ENCODE peak calls at places on chromosome X, in ten cellular contexts. One of them, this sample, is unnamed. For H3K27me3, the result is how much of the 10 kb centered on the place peaks cover.

GRCh38 chrX:21666679-21667078 is 8.5 kb upstream of the KLHL34 start:
- DNase-seq in adrenal gland: no peak
- DNase-seq in bronchial epithelial cell: no peak
- DNase-seq in dorsolateral prefrontal cortex: no peak
- DNase-seq in mammary epithelial cell: peak
- DNase-seq in heart left ventricle: no peak
- DNase-seq in IMR-90: peak
- DNase-seq in heart right ventricle: no peak
- DNase-seq in uterus: no peak
- DNase-seq in right atrium auricular region: no peak
- DNase-seq in this sample: no peak

GRCh38 chrX:42948723-42949122 is 170.8 kb upstream of the PPP1R2C start:
- DNase-seq in adrenal gland: no peak
- DNase-seq in bronchial epithelial cell: no peak
- DNase-seq in dorsolateral prefrontal cortex: no peak
- DNase-seq in mammary epithelial cell: no peak
- DNase-seq in heart left ventricle: no peak
- DNase-seq in IMR-90: no peak
- DNase-seq in heart right ventricle: no peak
- DNase-seq in uterus: no peak
- DNase-seq in right atrium auricular region: no peak
- DNase-seq in this sample: no peak

GRCh38 chrX:63275127-63275526 is 76.0 kb downstream of the SPIN4 start:
- DNase-seq in adrenal gland: peak
- DNase-seq in bronchial epithelial cell: peak
- DNase-seq in dorsolateral prefrontal cortex: no peak
- DNase-seq in mammary epithelial cell: peak
- DNase-seq in heart left ventricle: no peak
- DNase-seq in IMR-90: peak
- DNase-seq in heart right ventricle: peak
- DNase-seq in uterus: no peak
- DNase-seq in right atrium auricular region: no peak
- DNase-seq in this sample: no peak

GRCh38 chrX:3252744-3253143 is 93.7 kb downstream of the MXRA5 start:
- DNase-seq in adrenal gland: no peak
- DNase-seq in bronchial epithelial cell: no peak
- DNase-seq in dorsolateral prefrontal cortex: no peak
- DNase-seq in mammary epithelial cell: no peak
- DNase-seq in heart left ventricle: peak
- DNase-seq in IMR-90: no peak
- DNase-seq in heart right ventricle: no peak
- DNase-seq in uterus: no peak
- DNase-seq in right atrium auricular region: no peak
- DNase-seq in this sample: no peak

GRCh38 chrX:24204331-24204730 is 54.8 kb downstream of the ZFX start:
- DNase-seq in adrenal gland: no peak
- DNase-seq in bronchial epithelial cell: peak
- DNase-seq in dorsolateral prefrontal cortex: no peak
- DNase-seq in mammary epithelial cell: peak
- DNase-seq in heart left ventricle: no peak
- DNase-seq in IMR-90: peak
- DNase-seq in heart right ventricle: no peak
- DNase-seq in uterus: no peak
- DNase-seq in right atrium auricular region: no peak
- DNase-seq in this sample: no peak

GRCh38 chrX:9503261-9503660 is 38.4 kb downstream of the TBL1X start:
- DNase-seq in adrenal gland: no peak
- DNase-seq in bronchial epithelial cell: no peak
- DNase-seq in dorsolateral prefrontal cortex: no peak
- DNase-seq in mammary epithelial cell: no peak
- DNase-seq in heart left ventricle: no peak
- DNase-seq in IMR-90: no peak
- DNase-seq in heart right ventricle: no peak
- DNase-seq in uterus: no peak
- DNase-seq in right atrium auricular region: no peak
- DNase-seq in this sample: no peak

GRCh38 chrX:88612870-88613329 is 134.1 kb upstream of the CPXCR1 start:
- DNase-seq in adrenal gland: no peak
- DNase-seq in bronchial epithelial cell: no peak
- DNase-seq in dorsolateral prefrontal cortex: no peak
- DNase-seq in mammary epithelial cell: no peak
- DNase-seq in heart left ventricle: no peak
- DNase-seq in IMR-90: no peak
- DNase-seq in heart right ventricle: no peak
- DNase-seq in uterus: no peak
- DNase-seq in right atrium auricular region: no peak
- DNase-seq in this sample: no peak

GRCh38 chrX:136028383-136028984 is 43.2 kb downstream of the SLC9A6 start:
- DNase-seq in adrenal gland: no peak
- DNase-seq in bronchial epithelial cell: peak
- DNase-seq in dorsolateral prefrontal cortex: no peak
- DNase-seq in mammary epithelial cell: peak
- DNase-seq in heart left ventricle: no peak
- DNase-seq in IMR-90: peak
- DNase-seq in heart right ventricle: peak
- DNase-seq in uterus: no peak
- DNase-seq in right atrium auricular region: no peak
- DNase-seq in this sample: peak

GRCh38 chrX:85052207-85052606 is 48.5 kb downstream of the APOOL start:
- DNase-seq in adrenal gland: no peak
- DNase-seq in bronchial epithelial cell: no peak
- DNase-seq in dorsolateral prefrontal cortex: no peak
- DNase-seq in mammary epithelial cell: peak
- DNase-seq in heart left ventricle: no peak
- DNase-seq in IMR-90: peak
- DNase-seq in heart right ventricle: no peak
- DNase-seq in uterus: no peak
- DNase-seq in right atrium auricular region: no peak
- DNase-seq in this sample: no peak

GRCh38 chrX:1883772-1884171 is 268.9 kb downstream of the ASMT start:
- DNase-seq in adrenal gland: no peak
- DNase-seq in bronchial epithelial cell: peak
- DNase-seq in dorsolateral prefrontal cortex: no peak
- DNase-seq in mammary epithelial cell: no peak
- DNase-seq in heart left ventricle: no peak
- DNase-seq in IMR-90: no peak
- DNase-seq in heart right ventricle: no peak
- DNase-seq in uterus: no peak
- DNase-seq in right atrium auricular region: no peak
- DNase-seq in this sample: no peak

DNA sequence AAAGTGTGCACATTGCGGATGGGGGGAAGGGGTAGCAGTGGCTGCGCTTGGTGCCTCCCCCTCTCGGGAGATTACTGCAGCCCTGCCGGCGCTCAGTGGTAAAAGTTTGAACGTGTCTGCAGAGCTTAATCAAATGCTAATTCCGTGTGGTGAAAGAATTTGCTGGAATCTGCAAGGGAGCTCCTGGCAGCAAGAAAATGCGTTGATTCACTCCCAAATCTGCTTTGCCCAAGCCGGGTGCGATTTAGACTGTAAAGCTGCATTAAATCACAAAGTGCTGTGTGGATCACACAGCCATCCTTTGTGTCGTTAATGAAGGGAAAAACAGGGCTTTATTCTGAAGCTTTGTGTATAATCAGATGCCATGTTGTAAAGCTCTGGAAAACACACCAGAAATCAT is 444.1 kb downstream of the BCOR start:
- DNase-seq in adrenal gland: no peak
- DNase-seq in bronchial epithelial cell: no peak
- DNase-seq in dorsolateral prefrontal cortex: no peak
- DNase-seq in mammary epithelial cell: no peak
- DNase-seq in heart left ventricle: no peak
- DNase-seq in IMR-90: no peak
- DNase-seq in heart right ventricle: no peak
- DNase-seq in uterus: no peak
- DNase-seq in right atrium auricular region: no peak
- DNase-seq in this sample: no peak
- TF ChIP-seq CTCF in adrenal gland: no peak
- TF ChIP-seq CTCF in bronchial epithelial cell: no peak
- TF ChIP-seq CTCF in dorsolateral prefrontal cortex: no peak
- TF ChIP-seq CTCF in mammary epithelial cell: no peak
- TF ChIP-seq CTCF in heart left ventricle: no peak
- TF ChIP-seq CTCF in IMR-90: no peak
- TF ChIP-seq CTCF in heart right ventricle: no peak
- TF ChIP-seq CTCF in uterus: no peak
- TF ChIP-seq CTCF in right atrium auricular region: no peak
- TF ChIP-seq CTCF in this sample: no peak

GRCh38 chrX:38220936-38221386 is 290 bp upstream of the SRPX start:
- DNase-seq in adrenal gland: peak
- DNase-seq in bronchial epithelial cell: no peak
- DNase-seq in dorsolateral prefrontal cortex: no peak
- DNase-seq in mammary epithelial cell: no peak
- DNase-seq in heart left ventricle: no peak
- DNase-seq in IMR-90: peak
- DNase-seq in heart right ventricle: peak
- DNase-seq in uterus: peak
- DNase-seq in right atrium auricular region: no peak
- DNase-seq in this sample: no peak

GRCh38 chrX:38224160-38224559 is 3.5 kb upstream of the SRPX start:
- DNase-seq in adrenal gland: no peak
- DNase-seq in bronchial epithelial cell: no peak
- DNase-seq in dorsolateral prefrontal cortex: no peak
- DNase-seq in mammary epithelial cell: no peak
- DNase-seq in heart left ventricle: no peak
- DNase-seq in IMR-90: no peak
- DNase-seq in heart right ventricle: no peak
- DNase-seq in uterus: no peak
- DNase-seq in right atrium auricular region: no peak
- DNase-seq in this sample: no peak

GRCh38 chrX:38225093-38225492 is 4.4 kb upstream of the SRPX start:
- DNase-seq in adrenal gland: no peak
- DNase-seq in bronchial epithelial cell: peak
- DNase-seq in dorsolateral prefrontal cortex: no peak
- DNase-seq in mammary epithelial cell: no peak
- DNase-seq in heart left ventricle: no peak
- DNase-seq in IMR-90: peak
- DNase-seq in heart right ventricle: no peak
- DNase-seq in uterus: no peak
- DNase-seq in right atrium auricular region: no peak
- DNase-seq in this sample: no peak

GRCh38 chrX:38220024-38220935 is at the start of gene SRPX:
- DNase-seq in adrenal gland: peak
- DNase-seq in bronchial epithelial cell: peak
- DNase-seq in dorsolateral prefrontal cortex: no peak
- DNase-seq in mammary epithelial cell: peak
- DNase-seq in heart left ventricle: peak
- DNase-seq in IMR-90: peak
- DNase-seq in heart right ventricle: peak
- DNase-seq in uterus: peak
- DNase-seq in right atrium auricular region: peak
- DNase-seq in this sample: no peak

DNA sequence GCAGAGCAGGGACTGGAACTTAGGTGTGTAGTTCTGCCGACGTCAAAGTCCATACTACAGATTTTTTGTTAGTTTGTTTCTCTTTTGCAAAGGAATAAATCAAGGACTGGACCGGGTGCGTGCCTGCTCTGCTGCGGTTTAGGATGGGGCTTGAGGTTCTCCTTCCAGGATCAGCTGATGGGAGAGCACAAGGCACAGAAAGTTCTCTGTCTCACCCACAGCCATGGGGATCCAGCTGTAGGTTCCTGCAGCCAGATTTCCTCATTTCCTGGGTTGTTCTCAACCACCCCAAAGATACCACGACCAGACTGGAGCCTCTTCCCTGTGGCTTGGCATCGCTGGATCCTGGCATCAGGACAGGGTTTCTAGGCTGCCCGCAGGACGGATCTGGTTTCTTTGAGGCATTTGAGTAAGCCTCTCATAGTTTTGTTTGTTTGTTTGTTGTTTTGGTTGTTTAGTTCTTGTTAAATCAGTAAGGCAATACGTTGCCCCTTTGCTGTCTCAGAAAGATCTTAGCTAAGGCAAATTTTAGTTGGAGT is 789 bp upstream of the SRPX start:
- DNase-seq in adrenal gland: no peak
- DNase-seq in bronchial epithelial cell: no peak
- DNase-seq in dorsolateral prefrontal cortex: no peak
- DNase-seq in mammary epithelial cell: no peak
- DNase-seq in heart left ventricle: no peak
- DNase-seq in IMR-90: no peak
- DNase-seq in heart right ventricle: no peak
- DNase-seq in uterus: no peak
- DNase-seq in right atrium auricular region: no peak
- DNase-seq in this sample: no peak
- H3K4me3 ChIP-seq in adrenal gland: no peak
- H3K4me3 ChIP-seq in bronchial epithelial cell: no peak
- H3K4me3 ChIP-seq in dorsolateral prefrontal cortex: no peak
- H3K4me3 ChIP-seq in mammary epithelial cell: no peak
- H3K4me3 ChIP-seq in heart left ventricle: peak
- H3K4me3 ChIP-seq in IMR-90: peak
- H3K4me3 ChIP-seq in heart right ventricle: peak
- H3K4me3 ChIP-seq in uterus: peak
- H3K4me3 ChIP-seq in right atrium auricular region: peak
- H3K4me3 ChIP-seq in this sample: no peak

DNA sequence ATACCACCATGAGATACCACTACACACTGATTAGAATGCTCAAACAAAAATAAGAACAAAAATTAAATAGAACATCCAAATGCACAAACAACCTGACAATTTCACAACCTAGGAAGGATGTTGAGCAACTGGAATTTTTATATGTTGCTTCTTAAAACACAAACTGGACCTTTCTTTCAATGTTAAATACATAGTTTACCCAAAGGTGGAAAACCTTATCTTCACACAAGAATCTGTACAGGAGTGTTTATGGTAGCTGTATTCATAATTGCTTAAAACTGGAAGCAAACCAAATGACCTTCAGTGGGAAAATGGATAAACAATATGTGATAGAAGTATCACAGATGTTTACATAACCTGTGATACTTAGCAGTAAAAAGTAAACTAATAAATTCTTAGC is 573.8 kb downstream of the MAGEB5 start:
- DNase-seq in adrenal gland: no peak
- DNase-seq in bronchial epithelial cell: no peak
- DNase-seq in dorsolateral prefrontal cortex: no peak
- DNase-seq in mammary epithelial cell: no peak
- DNase-seq in heart left ventricle: no peak
- DNase-seq in IMR-90: no peak
- DNase-seq in heart right ventricle: no peak
- DNase-seq in uterus: no peak
- DNase-seq in right atrium auricular region: no peak
- DNase-seq in this sample: no peak
- H3K27me3 ChIP-seq in adrenal gland: under half
- H3K27me3 ChIP-seq in bronchial epithelial cell: under half
- H3K27me3 ChIP-seq in dorsolateral prefrontal cortex: under half
- H3K27me3 ChIP-seq in mammary epithelial cell: under half
- H3K27me3 ChIP-seq in heart left ventricle: under half
- H3K27me3 ChIP-seq in IMR-90: under half
- H3K27me3 ChIP-seq in heart right ventricle: under half
- H3K27me3 ChIP-seq in uterus: under half
- H3K27me3 ChIP-seq in right atrium auricular region: under half
- H3K27me3 ChIP-seq in this sample: under half

DNA sequence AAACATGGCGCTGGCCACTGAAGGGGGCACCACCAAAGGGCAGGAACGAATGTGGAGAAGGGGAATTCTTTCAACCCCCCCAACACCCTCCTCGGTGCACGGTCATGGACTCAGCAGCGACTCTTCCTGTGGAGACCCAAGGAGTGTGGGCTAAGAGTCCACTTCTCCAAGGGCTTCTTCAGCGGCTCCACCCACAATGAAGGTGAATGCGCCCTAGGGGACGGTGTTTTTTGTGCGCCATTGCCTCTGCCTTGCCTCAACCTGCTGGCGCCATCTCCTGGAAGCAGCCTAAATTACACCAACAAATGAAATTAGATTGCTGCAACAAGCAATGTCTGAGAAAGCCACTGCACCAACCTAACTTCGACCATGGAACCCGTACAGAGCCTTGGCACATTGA is 169.2 kb upstream of the MAGEB18 start:
- DNase-seq in adrenal gland: peak
- DNase-seq in bronchial epithelial cell: peak
- DNase-seq in dorsolateral prefrontal cortex: no peak
- DNase-seq in mammary epithelial cell: no peak
- DNase-seq in heart left ventricle: peak
- DNase-seq in IMR-90: no peak
- DNase-seq in heart right ventricle: peak
- DNase-seq in uterus: no peak
- DNase-seq in right atrium auricular region: no peak
- DNase-seq in this sample: no peak
- TF ChIP-seq CTCF in adrenal gland: no peak
- TF ChIP-seq CTCF in bronchial epithelial cell: peak
- TF ChIP-seq CTCF in dorsolateral prefrontal cortex: peak
- TF ChIP-seq CTCF in mammary epithelial cell: peak
- TF ChIP-seq CTCF in heart left ventricle: peak
- TF ChIP-seq CTCF in IMR-90: peak
- TF ChIP-seq CTCF in heart right ventricle: peak
- TF ChIP-seq CTCF in uterus: no peak
- TF ChIP-seq CTCF in right atrium auricular region: peak
- TF ChIP-seq CTCF in this sample: peak